ENCODE peak calls at places on chromosomes 3 and 15, in five cellular contexts. I is fibroblast of the conjunctiva, X is occipital lobe, M is choroid plexus epithelial cell, E is EL. P is an unnamed sample.
A peak's percentile ranks its signal among the peaks of the same experiment; 100 is the strongest.

GRCh38 chr15:79863886-79864285 is 32.9 kb downstream of the MTHFS start:
- DNase-seq in X (no peak), I (no peak), M (no peak), E (peak; percentile 71), P (no peak)

GRCh38 chr15:65413051-65413759 is 9.5 kb downstream of the IGDCC4 start:
- DNase-seq in I (no peak), X (no peak), E (no peak), M (no peak), P (no peak)

GRCh38 chr3:195868336-195868865 is 40.0 kb downstream of the TNK2 start:
- DNase-seq in M (no peak), X (no peak), I (no peak), E (no peak), P (no peak)

GRCh38 chr3:119091936-119092677 is 53.9 kb upstream of the TEX55 start:
- DNase-seq in I (no peak), M (no peak), X (no peak), E (no peak), P (no peak)

GRCh38 chr3:129604942-129605592 is 1.4 kb downstream of the PLXND1 start:
- DNase-seq in E (no peak), I (no peak), M (peak; percentile 61), X (no peak), P (no peak)

GRCh38 chr3:167783781-167784180 is 48.3 kb downstream of the SERPINI1 start:
- DNase-seq in E (no peak), X (peak; percentile 25), I (no peak), M (no peak), P (no peak)

GRCh38 chr3:41602121-41602520 is 359.8 kb downstream of the ULK4 start:
- DNase-seq in X (no peak), E (no peak), M (no peak), I (no peak), P (no peak)

GRCh38 chr15:99721896-99722295 is 11.3 kb downstream of the LYSMD4 start:
- DNase-seq in E (no peak), X (no peak), M (no peak), I (no peak), P (no peak)

GRCh38 chr3:123025642-123026521 is 1.7 kb downstream of the SEMA5B start:
- DNase-seq in I (no peak), M (no peak), X (no peak), E (peak; percentile 14), P (no peak)